ENCODE peak calls at places on chromosomes 13 and 19, in seven cellular contexts. One of them, this sample, is unnamed. For H3K4me1, the result is how much of the 10 kb centered on the place peaks cover.

GRCh38 chr19:44684892-44685847 is 13.8 kb upstream of the CEACAM16 start:
- DNase-seq in heart left ventricle: peak
- DNase-seq in tibial nerve: no peak
- DNase-seq in testis: no peak
- DNase-seq in breast epithelium: no peak
- DNase-seq in Peyer's patch: no peak
- DNase-seq in A549: peak
- DNase-seq in this sample: peak

GRCh38 chr19:18173054-18173571 is 500 bp upstream of the IFI30 start:
- DNase-seq in heart left ventricle: peak
- DNase-seq in breast epithelium: no peak
- DNase-seq in tibial nerve: peak
- DNase-seq in Peyer's patch: no peak
- DNase-seq in A549: no peak
- DNase-seq in testis: no peak
- DNase-seq in this sample: peak

GRCh38 chr19:43229315-43229714 is 23.9 kb upstream of the PSG4 start:
- DNase-seq in testis: no peak
- DNase-seq in A549: peak
- DNase-seq in breast epithelium: no peak
- DNase-seq in tibial nerve: no peak
- DNase-seq in Peyer's patch: no peak
- DNase-seq in heart left ventricle: no peak
- DNase-seq in this sample: no peak

GRCh38 chr19:5317321-5317720 is 23.3 kb downstream of the PTPRS start:
- DNase-seq in testis: no peak
- DNase-seq in tibial nerve: no peak
- DNase-seq in breast epithelium: no peak
- DNase-seq in Peyer's patch: no peak
- DNase-seq in A549: no peak
- DNase-seq in heart left ventricle: no peak
- DNase-seq in this sample: no peak

GRCh38 chr19:46919324-46919723 is 58.5 kb downstream of the ARHGAP35 start:
- DNase-seq in testis: no peak
- DNase-seq in heart left ventricle: no peak
- DNase-seq in A549: no peak
- DNase-seq in breast epithelium: no peak
- DNase-seq in Peyer's patch: no peak
- DNase-seq in tibial nerve: no peak
- DNase-seq in this sample: no peak

GRCh38 chr13:33710924-33711323 is 107.0 kb upstream of the RFC3 start:
- DNase-seq in tibial nerve: no peak
- DNase-seq in heart left ventricle: no peak
- DNase-seq in testis: no peak
- DNase-seq in breast epithelium: no peak
- DNase-seq in A549: no peak
- DNase-seq in Peyer's patch: no peak
- DNase-seq in this sample: no peak

GRCh38 chr19:7177926-7178325 is 108.4 kb downstream of the ZNF557 start:
- DNase-seq in Peyer's patch: no peak
- DNase-seq in tibial nerve: no peak
- DNase-seq in testis: no peak
- DNase-seq in heart left ventricle: no peak
- DNase-seq in A549: no peak
- DNase-seq in breast epithelium: no peak
- DNase-seq in this sample: no peak

GRCh38 chr19:41864374-41864773 is 4.3 kb downstream of the RPS19 start:
- DNase-seq in heart left ventricle: no peak
- DNase-seq in breast epithelium: no peak
- DNase-seq in testis: no peak
- DNase-seq in A549: no peak
- DNase-seq in tibial nerve: no peak
- DNase-seq in Peyer's patch: no peak
- DNase-seq in this sample: no peak

GRCh38 chr19:6278740-6279619 is 795 bp downstream of the MLLT1 start:
- DNase-seq in A549: no peak
- DNase-seq in Peyer's patch: no peak
- DNase-seq in heart left ventricle: no peak
- DNase-seq in testis: no peak
- DNase-seq in tibial nerve: no peak
- DNase-seq in breast epithelium: no peak
- DNase-seq in this sample: no peak

GRCh38 chr19:14300281-14300680 is 81.0 kb upstream of the ADGRE5 start:
- DNase-seq in heart left ventricle: no peak
- DNase-seq in breast epithelium: no peak
- DNase-seq in A549: peak
- DNase-seq in Peyer's patch: no peak
- DNase-seq in testis: no peak
- DNase-seq in tibial nerve: no peak
- DNase-seq in this sample: no peak

GRCh38 chr13:29922896-29923295 is 72.5 kb upstream of the UBL3 start:
- DNase-seq in testis: no peak
- DNase-seq in heart left ventricle: no peak
- DNase-seq in Peyer's patch: no peak
- DNase-seq in breast epithelium: no peak
- DNase-seq in A549: peak
- DNase-seq in tibial nerve: no peak
- DNase-seq in this sample: no peak

GRCh38 chr19:54190942-54191670 is at the start of gene TSEN34:
- DNase-seq in heart left ventricle: peak
- DNase-seq in A549: no peak
- DNase-seq in breast epithelium: no peak
- DNase-seq in tibial nerve: peak
- DNase-seq in Peyer's patch: peak
- DNase-seq in testis: peak
- DNase-seq in this sample: peak

GRCh38 chr19:13621413-13621812 is 115.1 kb upstream of the CACNA1A start:
- DNase-seq in breast epithelium: peak
- DNase-seq in Peyer's patch: no peak
- DNase-seq in A549: peak
- DNase-seq in tibial nerve: no peak
- DNase-seq in testis: no peak
- DNase-seq in heart left ventricle: no peak
- DNase-seq in this sample: peak

GRCh38 chr13:24473646-24474045 is 38.9 kb downstream of the PARP4 start:
- DNase-seq in testis: no peak
- DNase-seq in A549: no peak
- DNase-seq in breast epithelium: no peak
- DNase-seq in tibial nerve: no peak
- DNase-seq in heart left ventricle: no peak
- DNase-seq in Peyer's patch: no peak
- DNase-seq in this sample: no peak

GRCh38 chr13:66200555-66200954 is 1029.6 kb downstream of the PCDH9 start:
- DNase-seq in tibial nerve: no peak
- DNase-seq in A549: no peak
- DNase-seq in testis: no peak
- DNase-seq in Peyer's patch: no peak
- DNase-seq in heart left ventricle: no peak
- DNase-seq in breast epithelium: no peak
- DNase-seq in this sample: no peak

GRCh38 chr13:49627831-49628652 is at the start of gene ARL11:
- DNase-seq in Peyer's patch: peak
- DNase-seq in breast epithelium: peak
- DNase-seq in heart left ventricle: peak
- DNase-seq in A549: no peak
- DNase-seq in tibial nerve: peak
- DNase-seq in testis: peak
- DNase-seq in this sample: peak

GRCh38 chr19:11381535-11382369 is 2.4 kb downstream of the EPOR start:
- DNase-seq in Peyer's patch: no peak
- DNase-seq in A549: peak
- DNase-seq in tibial nerve: peak
- DNase-seq in breast epithelium: no peak
- DNase-seq in testis: peak
- DNase-seq in heart left ventricle: peak
- DNase-seq in this sample: peak

GRCh38 chr13:49303533-49304252 is 56.0 kb downstream of the CDADC1 start:
- DNase-seq in Peyer's patch: no peak
- DNase-seq in tibial nerve: no peak
- DNase-seq in heart left ventricle: no peak
- DNase-seq in breast epithelium: no peak
- DNase-seq in testis: peak
- DNase-seq in A549: no peak
- DNase-seq in this sample: no peak

GRCh38 chr13:71865858-71866172 is 1.2 kb downstream of the DACH1 start:
- DNase-seq in A549: no peak
- DNase-seq in Peyer's patch: no peak
- DNase-seq in testis: no peak
- DNase-seq in heart left ventricle: no peak
- DNase-seq in breast epithelium: no peak
- DNase-seq in tibial nerve: no peak
- DNase-seq in this sample: no peak

GRCh38 chr13:50812242-50812641 is 31.2 kb downstream of the DLEU7 start:
- DNase-seq in A549: no peak
- DNase-seq in heart left ventricle: no peak
- DNase-seq in tibial nerve: no peak
- DNase-seq in Peyer's patch: no peak
- DNase-seq in testis: no peak
- DNase-seq in breast epithelium: no peak
- DNase-seq in this sample: no peak

GRCh38 chr13:63901630-63902029 is 2486.0 kb upstream of the PCDH20 start:
- DNase-seq in Peyer's patch: no peak
- DNase-seq in A549: peak
- DNase-seq in breast epithelium: no peak
- DNase-seq in heart left ventricle: no peak
- DNase-seq in testis: no peak
- DNase-seq in tibial nerve: no peak
- DNase-seq in this sample: no peak

GRCh38 chr13:63902141-63902540 is 2486.5 kb upstream of the PCDH20 start:
- DNase-seq in tibial nerve: no peak
- DNase-seq in A549: no peak
- DNase-seq in Peyer's patch: no peak
- DNase-seq in heart left ventricle: no peak
- DNase-seq in breast epithelium: no peak
- DNase-seq in testis: no peak
- DNase-seq in this sample: no peak
- H3K27ac ChIP-seq in tibial nerve: no peak
- H3K27ac ChIP-seq in A549: no peak
- H3K27ac ChIP-seq in Peyer's patch: no peak
- H3K27ac ChIP-seq in heart left ventricle: no peak
- H3K27ac ChIP-seq in breast epithelium: no peak
- H3K27ac ChIP-seq in testis: no peak
- H3K27ac ChIP-seq in this sample: no peak

GRCh38 chr19:40797963-40798222 is 1.1 kb upstream of the EGLN2 start:
- DNase-seq in testis: no peak
- DNase-seq in breast epithelium: no peak
- DNase-seq in heart left ventricle: no peak
- DNase-seq in A549: no peak
- DNase-seq in Peyer's patch: no peak
- DNase-seq in tibial nerve: no peak
- DNase-seq in this sample: no peak

GRCh38 chr19:40799558-40800338 is 757 bp downstream of the EGLN2 start:
- DNase-seq in Peyer's patch: peak
- DNase-seq in breast epithelium: no peak
- DNase-seq in heart left ventricle: peak
- DNase-seq in tibial nerve: no peak
- DNase-seq in testis: no peak
- DNase-seq in A549: no peak
- DNase-seq in this sample: peak

GRCh38 chr19:40798223-40798996 is 581 bp upstream of the EGLN2 start:
- DNase-seq in A549: peak
- DNase-seq in breast epithelium: peak
- DNase-seq in tibial nerve: peak
- DNase-seq in Peyer's patch: peak
- DNase-seq in heart left ventricle: peak
- DNase-seq in testis: peak
- DNase-seq in this sample: peak

GRCh38 chr19:40800339-40800996 is 1.5 kb downstream of the EGLN2 start:
- DNase-seq in tibial nerve: no peak
- DNase-seq in breast epithelium: no peak
- DNase-seq in A549: no peak
- DNase-seq in heart left ventricle: no peak
- DNase-seq in Peyer's patch: no peak
- DNase-seq in testis: peak
- DNase-seq in this sample: no peak

GRCh38 chr19:40798997-40799557 is at the start of gene EGLN2:
- DNase-seq in Peyer's patch: no peak
- DNase-seq in heart left ventricle: no peak
- DNase-seq in breast epithelium: no peak
- DNase-seq in tibial nerve: no peak
- DNase-seq in A549: no peak
- DNase-seq in testis: no peak
- DNase-seq in this sample: peak
- TF ChIP-seq POLR2A in Peyer's patch: peak
- TF ChIP-seq POLR2A in heart left ventricle: peak
- TF ChIP-seq POLR2A in breast epithelium: no peak
- TF ChIP-seq POLR2A in tibial nerve: peak
- TF ChIP-seq POLR2A in A549: peak
- TF ChIP-seq POLR2A in testis: no peak
- TF ChIP-seq POLR2A in this sample: peak

GRCh38 chr13:111160648-111161047 is 45.5 kb downstream of the ARHGEF7 start:
- DNase-seq in heart left ventricle: no peak
- DNase-seq in testis: no peak
- DNase-seq in tibial nerve: no peak
- DNase-seq in A549: no peak
- DNase-seq in breast epithelium: no peak
- DNase-seq in Peyer's patch: no peak
- DNase-seq in this sample: no peak
- H3K4me1 ChIP-seq in heart left ventricle: under half
- H3K4me1 ChIP-seq in testis: under half
- H3K4me1 ChIP-seq in tibial nerve: under half
- H3K4me1 ChIP-seq in A549: under half
- H3K4me1 ChIP-seq in breast epithelium: under half
- H3K4me1 ChIP-seq in Peyer's patch: under half
- H3K4me1 ChIP-seq in this sample: under half

GRCh38 chr13:99313473-99313872 is 6.3 kb upstream of the GPR183 start:
- DNase-seq in heart left ventricle: no peak
- DNase-seq in Peyer's patch: no peak
- DNase-seq in testis: no peak
- DNase-seq in breast epithelium: no peak
- DNase-seq in A549: no peak
- DNase-seq in tibial nerve: no peak
- DNase-seq in this sample: no peak
- H3K27ac ChIP-seq in heart left ventricle: no peak
- H3K27ac ChIP-seq in Peyer's patch: peak
- H3K27ac ChIP-seq in testis: no peak
- H3K27ac ChIP-seq in breast epithelium: peak
- H3K27ac ChIP-seq in A549: no peak
- H3K27ac ChIP-seq in tibial nerve: peak
- H3K27ac ChIP-seq in this sample: peak

DNA sequence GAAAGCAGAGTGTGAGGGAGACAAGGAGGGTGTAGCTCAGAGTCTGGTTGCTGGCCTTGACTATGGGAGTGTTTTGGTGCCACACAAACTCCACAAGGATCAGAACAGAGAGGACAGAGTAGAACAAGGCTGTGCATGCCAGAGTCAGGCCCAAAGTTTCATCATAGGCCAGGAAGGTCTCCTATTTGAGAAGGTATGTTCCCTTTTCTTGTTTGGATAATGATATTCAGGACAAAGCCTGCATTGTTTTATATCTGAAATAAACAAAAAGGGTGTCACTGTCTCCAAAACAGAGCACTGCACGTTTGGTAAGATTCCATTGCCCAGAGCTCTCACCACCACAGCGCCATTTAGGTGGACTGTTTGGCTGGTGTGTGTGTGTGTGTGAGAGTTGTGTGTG is 3.1 kb upstream of the ZSCAN5A start:
- DNase-seq in Peyer's patch: no peak
- DNase-seq in testis: no peak
- DNase-seq in breast epithelium: no peak
- DNase-seq in A549: no peak
- DNase-seq in tibial nerve: no peak
- DNase-seq in heart left ventricle: no peak
- DNase-seq in this sample: no peak
- TF ChIP-seq POLR2A in Peyer's patch: no peak
- TF ChIP-seq POLR2A in testis: no peak
- TF ChIP-seq POLR2A in breast epithelium: no peak
- TF ChIP-seq POLR2A in A549: no peak
- TF ChIP-seq POLR2A in tibial nerve: no peak
- TF ChIP-seq POLR2A in heart left ventricle: no peak
- TF ChIP-seq POLR2A in this sample: no peak